ENCODE peak calls at places on chromosomes 1 and 21, in four cellular contexts. X is GM12878, V is T47D, K is HepG2. C is an unnamed sample.
A peak's percentile ranks its signal among the peaks of the same experiment; 100 is the strongest.

GRCh38 chr21:35529141-35529863 is 480.2 kb upstream of the RUNX1 start:
- DNase-seq in X (no peak), K (no peak), V (no peak), C (no peak)

GRCh38 chr1:54413295-54413694 is 7.1 kb upstream of the SSBP3 start:
- DNase-seq in V (no peak), K (peak; percentile 39), X (no peak), C (no peak)

GRCh38 chr1:106700151-106700550 is 356.3 kb upstream of the PRMT6 start:
- DNase-seq in V (no peak), K (no peak), X (no peak), C (no peak)

GRCh38 chr21:45875416-45875760 is 106.2 kb upstream of the COL6A1 start:
- DNase-seq in K (no peak), X (no peak), V (no peak), C (no peak)

GRCh38 chr1:219109424-219110018 is 64.2 kb upstream of the LYPLAL1 start:
- DNase-seq in X (no peak), V (no peak), K (no peak), C (no peak)

GRCh38 chr21:16420086-16420724 is 690.4 kb downstream of the USP25 start:
- DNase-seq in X (no peak), V (no peak), K (peak; percentile 9), C (no peak)

GRCh38 chr1:148334339-148335130 is 148.6 kb downstream of the PPIAL4G start:
- DNase-seq in K (peak; percentile 64), X (peak; percentile 90), V (peak; percentile 49), C (peak; percentile 74)

GRCh38 chr1:53380296-53380695 is 52.4 kb upstream of the LRP8 start:
- DNase-seq in X (no peak), K (no peak), V (no peak), C (no peak)

GRCh38 chr1:212914789-212915188 is 35.6 kb upstream of the VASH2 start:
- DNase-seq in V (no peak), X (no peak), K (no peak), C (no peak)

GRCh38 chr1:40919475-40920011 is 57.4 kb upstream of the CITED4 start:
- DNase-seq in K (peak; percentile 97), V (no peak), X (no peak), C (no peak)

GRCh38 chr1:30513396-30514136 is 209.8 kb downstream of the MATN1 start:
- DNase-seq in V (no peak), K (no peak), X (no peak), C (no peak)

GRCh38 chr21:37712204-37712934 is 203.9 kb downstream of the KCNJ6 start:
- DNase-seq in K (peak; percentile 41), X (no peak), V (peak; percentile 28), C (peak; percentile 70)

GRCh38 chr1:202107321-202107761 is 15.4 kb upstream of the GPR37L1 start:
- DNase-seq in K (no peak), X (no peak), V (peak; percentile 50), C (no peak)

GRCh38 chr1:153888518-153888917 is 34.3 kb downstream of the GATAD2B start:
- DNase-seq in X (no peak), V (no peak), K (no peak), C (no peak)

GRCh38 chr1:238606896-238607295 is 716.2 kb upstream of the ZP4 start:
- DNase-seq in X (no peak), K (no peak), V (no peak), C (no peak)

GRCh38 chr1:229064320-229064908 is 206.5 kb upstream of the RAB4A start:
- DNase-seq in V (no peak), K (peak; percentile 99), X (no peak), C (no peak)

GRCh38 chr1:99969729-99970591 is at the start of gene SLC35A3:
- DNase-seq in K (peak; percentile 74), V (peak; percentile 42), X (peak; percentile 41), C (peak; percentile 87)
- TF ChIP-seq JUND in K (peak; percentile 62), V (no peak), X (no peak), C (peak; percentile 52)

GRCh38 chr21:33608559-33608958 is 20.1 kb upstream of the DONSON start:
- DNase-seq in K (no peak), V (no peak), X (no peak), C (no peak)
- TF ChIP-seq JUND in K (no peak), V (no peak), X (no peak), C (no peak)

DNA sequence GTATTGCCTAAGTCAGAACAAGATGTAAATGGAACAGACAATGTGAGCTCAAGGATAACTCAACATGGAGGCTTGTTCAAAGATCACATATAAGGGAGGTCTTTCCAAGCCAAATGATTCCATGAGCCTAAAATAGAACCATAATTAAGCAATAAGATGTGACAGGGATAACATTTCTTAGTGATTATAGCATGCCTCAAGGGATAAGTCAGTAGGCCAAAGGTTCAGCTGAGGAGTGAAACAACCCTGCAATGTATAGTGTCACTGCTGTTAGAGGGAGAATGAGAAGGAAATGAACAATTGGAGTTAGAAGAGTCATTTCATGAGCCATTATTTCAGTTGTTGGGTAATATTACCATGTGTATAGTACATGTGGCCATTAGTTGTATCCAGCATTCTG is 24.9 kb downstream of the GORAB start:
- DNase-seq in V (no peak), K (no peak), X (no peak), C (no peak)
- TF ChIP-seq JUND in V (no peak), K (no peak), X (no peak), C (no peak)

DNA sequence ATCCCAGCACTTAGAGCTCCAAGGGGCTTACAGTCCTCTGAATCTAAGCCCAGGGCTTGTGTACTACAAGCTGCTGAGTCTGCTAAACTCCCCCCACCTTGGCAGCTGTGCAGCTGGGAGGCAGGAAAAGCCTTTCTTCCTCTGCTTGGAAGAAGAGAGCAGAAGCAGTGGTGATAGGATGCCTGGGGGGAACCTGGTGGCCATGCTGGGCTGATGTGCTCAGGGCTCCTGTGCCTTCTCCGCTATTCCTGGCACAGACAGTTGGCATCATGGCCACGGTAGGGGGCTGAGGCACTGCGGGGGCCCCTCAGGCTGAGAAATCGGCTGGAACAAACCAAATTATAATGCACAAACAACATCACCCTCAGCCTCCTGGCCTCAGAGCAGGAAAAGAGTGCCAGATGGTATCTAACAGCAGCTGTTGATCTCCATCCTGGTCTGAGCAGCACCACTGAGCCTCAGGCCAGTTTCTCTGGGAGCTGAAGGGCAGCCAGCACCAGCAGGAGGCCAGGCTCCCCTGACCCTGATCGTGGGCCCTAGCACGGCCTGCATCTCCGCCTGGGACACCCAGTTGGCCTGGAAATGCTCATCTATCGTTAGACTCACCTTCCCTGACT is 35.8 kb downstream of the ECE1 start:
- DNase-seq in X (no peak), K (no peak), V (no peak), C (no peak)
- TF ChIP-seq JUND in X (no peak), K (no peak), V (no peak), C (no peak)

C was measured in K562.